ENCODE peak calls at places on chromosome 5, in nine cellular contexts. One of them, this sample, is unnamed.

GRCh38 chr5:93072831-93073459 is 508.1 kb downstream of the NR2F1-AS1 start:
- DNase-seq in astrocyte of the spinal cord: peak
- DNase-seq in fibroblast of pulmonary artery: peak
- DNase-seq in CD8-positive, alpha-beta T cell: no peak
- DNase-seq in GM12865: no peak
- DNase-seq in activated CD8-positive, alpha-beta T cell treated with anti-CD3 and anti-CD28 coated beads for 36 hours: no peak
- DNase-seq in lung: no peak
- DNase-seq in fibroblast of mammary gland: peak
- DNase-seq in endothelial cell: no peak
- DNase-seq in this sample: peak

GRCh38 chr5:128572546-128573339 is 34.7 kb upstream of the FBN2 start:
- DNase-seq in astrocyte of the spinal cord: peak
- DNase-seq in fibroblast of pulmonary artery: peak
- DNase-seq in CD8-positive, alpha-beta T cell: no peak
- DNase-seq in GM12865: no peak
- DNase-seq in activated CD8-positive, alpha-beta T cell treated with anti-CD3 and anti-CD28 coated beads for 36 hours: no peak
- DNase-seq in lung: no peak
- DNase-seq in fibroblast of mammary gland: peak
- DNase-seq in endothelial cell: no peak
- DNase-seq in this sample: peak

GRCh38 chr5:146904890-146905289 is 26.3 kb upstream of the PPP2R2B start:
- DNase-seq in astrocyte of the spinal cord: no peak
- DNase-seq in fibroblast of pulmonary artery: no peak
- DNase-seq in CD8-positive, alpha-beta T cell: no peak
- DNase-seq in GM12865: no peak
- DNase-seq in activated CD8-positive, alpha-beta T cell treated with anti-CD3 and anti-CD28 coated beads for 36 hours: no peak
- DNase-seq in lung: no peak
- DNase-seq in fibroblast of mammary gland: no peak
- DNase-seq in endothelial cell: no peak
- DNase-seq in this sample: no peak

GRCh38 chr5:127754259-127754658 is 51.1 kb downstream of the CCDC192 start:
- DNase-seq in astrocyte of the spinal cord: peak
- DNase-seq in fibroblast of pulmonary artery: peak
- DNase-seq in CD8-positive, alpha-beta T cell: no peak
- DNase-seq in GM12865: no peak
- DNase-seq in activated CD8-positive, alpha-beta T cell treated with anti-CD3 and anti-CD28 coated beads for 36 hours: no peak
- DNase-seq in lung: no peak
- DNase-seq in fibroblast of mammary gland: no peak
- DNase-seq in endothelial cell: no peak
- DNase-seq in this sample: no peak

GRCh38 chr5:149646564-149646963 is 65.3 kb downstream of the ARHGEF37 start:
- DNase-seq in astrocyte of the spinal cord: no peak
- DNase-seq in fibroblast of pulmonary artery: peak
- DNase-seq in CD8-positive, alpha-beta T cell: peak
- DNase-seq in GM12865: no peak
- DNase-seq in activated CD8-positive, alpha-beta T cell treated with anti-CD3 and anti-CD28 coated beads for 36 hours: peak
- DNase-seq in lung: no peak
- DNase-seq in fibroblast of mammary gland: peak
- DNase-seq in endothelial cell: no peak
- DNase-seq in this sample: peak

GRCh38 chr5:137095597-137095996 is 403.5 kb downstream of the SPOCK1 start:
- DNase-seq in astrocyte of the spinal cord: no peak
- DNase-seq in fibroblast of pulmonary artery: no peak
- DNase-seq in CD8-positive, alpha-beta T cell: no peak
- DNase-seq in GM12865: no peak
- DNase-seq in activated CD8-positive, alpha-beta T cell treated with anti-CD3 and anti-CD28 coated beads for 36 hours: no peak
- DNase-seq in lung: no peak
- DNase-seq in fibroblast of mammary gland: no peak
- DNase-seq in endothelial cell: no peak
- DNase-seq in this sample: no peak

GRCh38 chr5:41522193-41522786 is 11.9 kb upstream of the PLCXD3 start:
- DNase-seq in astrocyte of the spinal cord: no peak
- DNase-seq in fibroblast of pulmonary artery: no peak
- DNase-seq in CD8-positive, alpha-beta T cell: no peak
- DNase-seq in GM12865: no peak
- DNase-seq in activated CD8-positive, alpha-beta T cell treated with anti-CD3 and anti-CD28 coated beads for 36 hours: no peak
- DNase-seq in lung: no peak
- DNase-seq in fibroblast of mammary gland: no peak
- DNase-seq in endothelial cell: no peak
- DNase-seq in this sample: no peak

GRCh38 chr5:132492386-132492785 is 1.8 kb upstream of the IRF1 start:
- DNase-seq in astrocyte of the spinal cord: no peak
- DNase-seq in fibroblast of pulmonary artery: no peak
- DNase-seq in CD8-positive, alpha-beta T cell: no peak
- DNase-seq in GM12865: no peak
- DNase-seq in activated CD8-positive, alpha-beta T cell treated with anti-CD3 and anti-CD28 coated beads for 36 hours: no peak
- DNase-seq in lung: no peak
- DNase-seq in fibroblast of mammary gland: no peak
- DNase-seq in endothelial cell: no peak
- DNase-seq in this sample: peak

GRCh38 chr5:83974151-83974822 is 253.6 kb upstream of the HAPLN1 start:
- DNase-seq in astrocyte of the spinal cord: peak
- DNase-seq in fibroblast of pulmonary artery: no peak
- DNase-seq in CD8-positive, alpha-beta T cell: no peak
- DNase-seq in GM12865: no peak
- DNase-seq in activated CD8-positive, alpha-beta T cell treated with anti-CD3 and anti-CD28 coated beads for 36 hours: no peak
- DNase-seq in lung: no peak
- DNase-seq in fibroblast of mammary gland: no peak
- DNase-seq in endothelial cell: no peak
- DNase-seq in this sample: no peak

GRCh38 chr5:79831381-79831780 is 141.7 kb downstream of the CMYA5 start:
- DNase-seq in astrocyte of the spinal cord: no peak
- DNase-seq in fibroblast of pulmonary artery: no peak
- DNase-seq in CD8-positive, alpha-beta T cell: no peak
- DNase-seq in GM12865: no peak
- DNase-seq in activated CD8-positive, alpha-beta T cell treated with anti-CD3 and anti-CD28 coated beads for 36 hours: no peak
- DNase-seq in lung: no peak
- DNase-seq in fibroblast of mammary gland: no peak
- DNase-seq in endothelial cell: no peak
- DNase-seq in this sample: no peak

GRCh38 chr5:79825802-79826201 is 136.2 kb downstream of the CMYA5 start:
- DNase-seq in astrocyte of the spinal cord: no peak
- DNase-seq in fibroblast of pulmonary artery: no peak
- DNase-seq in CD8-positive, alpha-beta T cell: no peak
- DNase-seq in GM12865: no peak
- DNase-seq in activated CD8-positive, alpha-beta T cell treated with anti-CD3 and anti-CD28 coated beads for 36 hours: no peak
- DNase-seq in lung: no peak
- DNase-seq in fibroblast of mammary gland: no peak
- DNase-seq in endothelial cell: no peak
- DNase-seq in this sample: no peak

GRCh38 chr5:79831910-79832309 is 142.3 kb downstream of the CMYA5 start:
- DNase-seq in astrocyte of the spinal cord: no peak
- DNase-seq in fibroblast of pulmonary artery: no peak
- DNase-seq in CD8-positive, alpha-beta T cell: no peak
- DNase-seq in GM12865: no peak
- DNase-seq in activated CD8-positive, alpha-beta T cell treated with anti-CD3 and anti-CD28 coated beads for 36 hours: no peak
- DNase-seq in lung: no peak
- DNase-seq in fibroblast of mammary gland: no peak
- DNase-seq in endothelial cell: no peak
- DNase-seq in this sample: no peak

GRCh38 chr5:79827159-79827562 is 137.5 kb downstream of the CMYA5 start:
- DNase-seq in astrocyte of the spinal cord: no peak
- DNase-seq in fibroblast of pulmonary artery: no peak
- DNase-seq in CD8-positive, alpha-beta T cell: no peak
- DNase-seq in GM12865: no peak
- DNase-seq in activated CD8-positive, alpha-beta T cell treated with anti-CD3 and anti-CD28 coated beads for 36 hours: no peak
- DNase-seq in lung: no peak
- DNase-seq in fibroblast of mammary gland: no peak
- DNase-seq in endothelial cell: no peak
- DNase-seq in this sample: no peak

GRCh38 chr5:79829260-79829659 is 139.6 kb downstream of the CMYA5 start:
- DNase-seq in astrocyte of the spinal cord: no peak
- DNase-seq in fibroblast of pulmonary artery: no peak
- DNase-seq in CD8-positive, alpha-beta T cell: no peak
- DNase-seq in GM12865: peak
- DNase-seq in activated CD8-positive, alpha-beta T cell treated with anti-CD3 and anti-CD28 coated beads for 36 hours: peak
- DNase-seq in lung: no peak
- DNase-seq in fibroblast of mammary gland: no peak
- DNase-seq in endothelial cell: peak
- DNase-seq in this sample: peak
- TF ChIP-seq CTCF in astrocyte of the spinal cord: peak
- TF ChIP-seq CTCF in fibroblast of pulmonary artery: peak
- TF ChIP-seq CTCF in CD8-positive, alpha-beta T cell: no peak
- TF ChIP-seq CTCF in GM12865: peak
- TF ChIP-seq CTCF in activated CD8-positive, alpha-beta T cell treated with anti-CD3 and anti-CD28 coated beads for 36 hours: peak
- TF ChIP-seq CTCF in lung: no peak
- TF ChIP-seq CTCF in fibroblast of mammary gland: peak
- TF ChIP-seq CTCF in endothelial cell: peak
- TF ChIP-seq CTCF in this sample: peak

DNA sequence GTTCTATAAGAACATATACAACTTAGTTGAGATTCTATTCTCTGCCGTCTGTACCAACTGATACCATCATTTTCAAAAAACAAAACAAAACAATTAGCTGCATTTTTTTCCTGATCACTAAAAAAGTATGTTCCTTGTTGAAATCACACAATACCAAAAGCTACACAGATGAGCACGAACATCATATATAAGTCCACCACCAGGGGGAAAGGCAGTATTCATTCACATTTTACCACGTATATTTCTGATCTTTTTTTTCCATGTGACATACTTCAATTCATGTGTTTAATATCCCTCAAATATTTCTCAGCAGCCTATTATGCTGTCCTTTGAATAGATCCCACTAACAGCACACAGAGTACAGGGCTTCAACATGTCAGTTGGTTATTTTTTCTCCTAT is 40.6 kb downstream of the IRX2 start:
- DNase-seq in astrocyte of the spinal cord: no peak
- DNase-seq in fibroblast of pulmonary artery: peak
- DNase-seq in CD8-positive, alpha-beta T cell: no peak
- DNase-seq in GM12865: no peak
- DNase-seq in activated CD8-positive, alpha-beta T cell treated with anti-CD3 and anti-CD28 coated beads for 36 hours: no peak
- DNase-seq in lung: no peak
- DNase-seq in fibroblast of mammary gland: peak
- DNase-seq in endothelial cell: no peak
- DNase-seq in this sample: no peak
- TF ChIP-seq CTCF in astrocyte of the spinal cord: no peak
- TF ChIP-seq CTCF in fibroblast of pulmonary artery: peak
- TF ChIP-seq CTCF in CD8-positive, alpha-beta T cell: no peak
- TF ChIP-seq CTCF in GM12865: no peak
- TF ChIP-seq CTCF in activated CD8-positive, alpha-beta T cell treated with anti-CD3 and anti-CD28 coated beads for 36 hours: no peak
- TF ChIP-seq CTCF in lung: no peak
- TF ChIP-seq CTCF in fibroblast of mammary gland: peak
- TF ChIP-seq CTCF in endothelial cell: peak
- TF ChIP-seq CTCF in this sample: no peak

GRCh38 chr5:158013939-158014338 is 155.0 kb upstream of the CLINT1 start:
- DNase-seq in astrocyte of the spinal cord: no peak
- DNase-seq in fibroblast of pulmonary artery: peak
- DNase-seq in CD8-positive, alpha-beta T cell: no peak
- DNase-seq in GM12865: peak
- DNase-seq in activated CD8-positive, alpha-beta T cell treated with anti-CD3 and anti-CD28 coated beads for 36 hours: peak
- DNase-seq in lung: no peak
- DNase-seq in fibroblast of mammary gland: peak
- DNase-seq in endothelial cell: peak
- DNase-seq in this sample: no peak
- TF ChIP-seq CTCF in astrocyte of the spinal cord: peak
- TF ChIP-seq CTCF in fibroblast of pulmonary artery: peak
- TF ChIP-seq CTCF in CD8-positive, alpha-beta T cell: no peak
- TF ChIP-seq CTCF in GM12865: peak
- TF ChIP-seq CTCF in activated CD8-positive, alpha-beta T cell treated with anti-CD3 and anti-CD28 coated beads for 36 hours: peak
- TF ChIP-seq CTCF in lung: no peak
- TF ChIP-seq CTCF in fibroblast of mammary gland: peak
- TF ChIP-seq CTCF in endothelial cell: no peak
- TF ChIP-seq CTCF in this sample: peak

GRCh38 chr5:136056336-136056735 is 27.5 kb downstream of the TGFBI start:
- DNase-seq in astrocyte of the spinal cord: no peak
- DNase-seq in fibroblast of pulmonary artery: no peak
- DNase-seq in CD8-positive, alpha-beta T cell: no peak
- DNase-seq in GM12865: no peak
- DNase-seq in activated CD8-positive, alpha-beta T cell treated with anti-CD3 and anti-CD28 coated beads for 36 hours: no peak
- DNase-seq in lung: no peak
- DNase-seq in fibroblast of mammary gland: no peak
- DNase-seq in endothelial cell: no peak
- DNase-seq in this sample: no peak

GRCh38 chr5:136057401-136057951 is 28.7 kb downstream of the TGFBI start:
- DNase-seq in astrocyte of the spinal cord: peak
- DNase-seq in fibroblast of pulmonary artery: peak
- DNase-seq in CD8-positive, alpha-beta T cell: no peak
- DNase-seq in GM12865: no peak
- DNase-seq in activated CD8-positive, alpha-beta T cell treated with anti-CD3 and anti-CD28 coated beads for 36 hours: no peak
- DNase-seq in lung: no peak
- DNase-seq in fibroblast of mammary gland: peak
- DNase-seq in endothelial cell: no peak
- DNase-seq in this sample: peak

GRCh38 chr5:136056771-136057335 is 28.1 kb downstream of the TGFBI start:
- DNase-seq in astrocyte of the spinal cord: no peak
- DNase-seq in fibroblast of pulmonary artery: no peak
- DNase-seq in CD8-positive, alpha-beta T cell: no peak
- DNase-seq in GM12865: no peak
- DNase-seq in activated CD8-positive, alpha-beta T cell treated with anti-CD3 and anti-CD28 coated beads for 36 hours: no peak
- DNase-seq in lung: no peak
- DNase-seq in fibroblast of mammary gland: no peak
- DNase-seq in endothelial cell: no peak
- DNase-seq in this sample: no peak

GRCh38 chr5:136058972-136059354 is 30.2 kb downstream of the TGFBI start:
- DNase-seq in astrocyte of the spinal cord: no peak
- DNase-seq in fibroblast of pulmonary artery: no peak
- DNase-seq in CD8-positive, alpha-beta T cell: no peak
- DNase-seq in GM12865: no peak
- DNase-seq in activated CD8-positive, alpha-beta T cell treated with anti-CD3 and anti-CD28 coated beads for 36 hours: no peak
- DNase-seq in lung: no peak
- DNase-seq in fibroblast of mammary gland: no peak
- DNase-seq in endothelial cell: no peak
- DNase-seq in this sample: no peak

DNA sequence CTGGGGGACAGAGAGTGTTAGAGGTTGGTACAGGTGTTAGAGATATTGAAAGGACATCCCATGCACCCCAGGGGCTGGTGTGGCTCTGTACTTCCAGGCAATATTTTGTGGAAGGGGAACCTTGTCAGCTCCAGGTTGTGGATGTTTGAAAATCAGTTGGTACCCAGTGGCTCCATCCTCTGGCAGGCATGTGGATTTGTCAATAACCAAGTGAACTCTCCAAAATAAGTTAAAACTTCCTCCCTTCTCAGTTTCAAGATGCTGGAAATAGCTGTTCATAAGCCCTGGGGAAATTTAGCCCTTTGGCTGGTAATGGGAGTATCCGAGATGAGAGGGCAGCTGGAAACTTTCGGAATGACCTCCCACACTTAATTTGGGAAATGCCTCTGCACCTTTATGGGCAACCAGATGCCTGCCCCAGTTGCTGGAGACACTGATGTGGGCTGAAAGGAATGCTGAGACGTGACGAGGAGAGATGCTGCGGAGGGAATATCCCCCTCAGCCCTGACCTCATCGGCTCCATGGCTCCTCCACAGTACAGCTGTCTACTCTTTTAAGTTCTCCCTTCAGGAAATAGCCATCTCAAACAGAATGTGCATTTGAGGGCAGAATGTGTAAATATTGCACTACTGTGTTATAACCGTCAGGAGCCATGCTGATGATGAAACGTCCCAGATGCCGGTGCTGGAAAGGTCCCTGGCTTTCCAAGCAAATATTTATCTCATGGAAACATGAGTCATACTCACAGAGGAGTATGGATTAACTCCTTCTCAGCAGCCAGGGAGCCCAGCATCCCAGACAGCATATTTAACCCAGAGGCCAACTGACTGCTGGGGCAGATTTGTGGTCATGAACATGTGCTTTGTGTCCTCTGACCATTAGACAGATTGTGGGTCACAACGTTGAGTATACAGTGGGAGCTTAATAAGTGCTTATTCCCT is 29.5 kb downstream of the TGFBI start:
- DNase-seq in astrocyte of the spinal cord: peak
- DNase-seq in fibroblast of pulmonary artery: peak
- DNase-seq in CD8-positive, alpha-beta T cell: no peak
- DNase-seq in GM12865: no peak
- DNase-seq in activated CD8-positive, alpha-beta T cell treated with anti-CD3 and anti-CD28 coated beads for 36 hours: no peak
- DNase-seq in lung: peak
- DNase-seq in fibroblast of mammary gland: peak
- DNase-seq in endothelial cell: peak
- DNase-seq in this sample: peak
- TF ChIP-seq CTCF in astrocyte of the spinal cord: peak
- TF ChIP-seq CTCF in fibroblast of pulmonary artery: peak
- TF ChIP-seq CTCF in CD8-positive, alpha-beta T cell: no peak
- TF ChIP-seq CTCF in GM12865: no peak
- TF ChIP-seq CTCF in activated CD8-positive, alpha-beta T cell treated with anti-CD3 and anti-CD28 coated beads for 36 hours: no peak
- TF ChIP-seq CTCF in lung: no peak
- TF ChIP-seq CTCF in fibroblast of mammary gland: peak
- TF ChIP-seq CTCF in endothelial cell: peak
- TF ChIP-seq CTCF in this sample: peak

This sample was measured in fibroblast of villous mesenchyme.